ENCODE peak calls at places on chromosome 19, in seven cellular contexts. E, C, W, P, N, K and A are unnamed samples.

GRCh38 chr19:2340496-2341246 is 12.2 kb downstream of the SPPL2B start:
- DNase-seq in K (no peak), C (no peak), E (no peak), N (no peak), P (no peak), W (no peak), A (no peak)

GRCh38 chr19:17338440-17339078 is 1.2 kb downstream of the GTPBP3 start:
- DNase-seq in K (no peak), W (peak), C (no peak), P (no peak), E (no peak), N (no peak), A (no peak)

GRCh38 chr19:51097166-51097736 is 11.0 kb downstream of the CTU1 start:
- DNase-seq in E (no peak), N (peak), K (peak), W (peak), C (peak), P (peak), A (peak)

GRCh38 chr19:16037424-16038195 is 38.7 kb upstream of the TPM4 start:
- DNase-seq in C (no peak), W (no peak), K (no peak), N (no peak), E (no peak), P (no peak), A (no peak)

GRCh38 chr19:4910594-4911273 is 1.4 kb downstream of the UHRF1 start:
- DNase-seq in N (no peak), P (peak), C (peak), K (peak), W (no peak), E (no peak), A (no peak)

GRCh38 chr19:51460164-51460992 is 2.1 kb upstream of the SIGLEC8 start:
- DNase-seq in C (no peak), K (no peak), E (no peak), P (no peak), N (no peak), W (peak), A (peak)

GRCh38 chr19:29247051-29247450 is 34.1 kb upstream of the UQCRFS1 start:
- DNase-seq in K (no peak), P (no peak), N (no peak), E (no peak), C (no peak), W (no peak), A (no peak)

GRCh38 chr19:40231544-40232424 is 5.3 kb upstream of the CCNP start:
- DNase-seq in C (no peak), W (no peak), E (no peak), K (peak), N (peak), P (no peak), A (peak)

GRCh38 chr19:46654621-46655152 is 6.3 kb downstream of the DACT3 start:
- DNase-seq in W (no peak), P (no peak), K (peak), E (no peak), N (no peak), C (no peak), A (no peak)

GRCh38 chr19:38538793-38539528 is 78.8 kb downstream of the MAP4K1 start:
- DNase-seq in N (no peak), P (no peak), W (no peak), E (no peak), K (no peak), C (peak), A (no peak)

GRCh38 chr19:604355-604754 is 14.7 kb downstream of the HCN2 start:
- DNase-seq in N (no peak), P (no peak), W (peak), C (peak), K (no peak), E (no peak), A (no peak)

GRCh38 chr19:13788991-13789390 is 6.3 kb upstream of the ZSWIM4 start:
- DNase-seq in P (no peak), E (no peak), K (no peak), C (no peak), N (no peak), W (no peak), A (no peak)

GRCh38 chr19:52520013-52520412 is 7.5 kb upstream of the ZNF808 start:
- DNase-seq in W (no peak), N (no peak), P (no peak), C (no peak), K (no peak), E (no peak), A (no peak)

GRCh38 chr19:35354898-35355297 is 3.4 kb upstream of the FFAR3 start:
- DNase-seq in C (peak), E (no peak), W (no peak), P (no peak), K (no peak), N (no peak), A (no peak)

GRCh38 chr19:42178791-42179500 is 38.5 kb downstream of the DEDD2 start:
- DNase-seq in P (no peak), W (peak), E (peak), N (no peak), C (no peak), K (peak), A (peak)

GRCh38 chr19:40358773-40359172 is 10.3 kb downstream of the PLD3 start:
- DNase-seq in K (no peak), W (no peak), N (no peak), P (peak), E (no peak), C (no peak), A (no peak)

GRCh38 chr19:38304352-38304865 is 358 bp downstream of the C19orf33 start:
- DNase-seq in W (no peak), P (no peak), E (no peak), N (no peak), K (no peak), C (no peak), A (no peak)